ENCODE peak calls at places on chromosomes 16 and 17, in five cellular contexts. R is IMR-90, L is HepG2, W is K562, Y is SK-N-SH. D is an unnamed sample.

GRCh38 chr16:2081685-2082084 is 33.9 kb downstream of the TSC2 start:
- DNase-seq in R (no peak), L (no peak), W (no peak), Y (no peak), D (no peak)

GRCh38 chr17:4477286-4477791 is 21.3 kb upstream of the SPNS2 start:
- DNase-seq in R (no peak), L (no peak), W (no peak), Y (no peak), D (no peak)

GRCh38 chr16:21301168-21301894 is 23.2 kb upstream of the CRYM start:
- DNase-seq in R (peak), L (peak), W (peak), Y (peak), D (peak)

GRCh38 chr17:72434991-72435618 is 314.3 kb downstream of the SOX9 start:
- DNase-seq in R (no peak), L (no peak), W (no peak), Y (no peak), D (no peak)

GRCh38 chr16:5649762-5650445 is 552.3 kb upstream of the EEF2KMT start:
- DNase-seq in R (no peak), L (no peak), W (no peak), Y (no peak), D (no peak)

GRCh38 chr16:3854740-3855139 is 25.8 kb downstream of the CREBBP start:
- DNase-seq in R (no peak), L (no peak), W (no peak), Y (no peak), D (no peak)

GRCh38 chr16:66322174-66322573 is 44.3 kb upstream of the CDH5 start:
- DNase-seq in R (no peak), L (no peak), W (no peak), Y (no peak), D (no peak)

GRCh38 chr17:40341808-40342574 is 22.5 kb downstream of the GJD3 start:
- DNase-seq in R (peak), L (peak), W (peak), Y (peak), D (no peak)

GRCh38 chr17:4162775-4163498 is 19.9 kb downstream of the CYB5D2 start:
- DNase-seq in R (peak), L (no peak), W (no peak), Y (no peak), D (no peak)

GRCh38 chr17:38916771-38917170 is 8.6 kb upstream of the LASP1NB start:
- DNase-seq in R (no peak), L (no peak), W (no peak), Y (no peak), D (no peak)

GRCh38 chr17:38912221-38912813 is 13.1 kb upstream of the LASP1NB start:
- DNase-seq in R (no peak), L (no peak), W (peak), Y (peak), D (no peak)

GRCh38 chr17:38915639-38915995 is 9.8 kb upstream of the LASP1NB start:
- DNase-seq in R (no peak), L (no peak), W (no peak), Y (peak), D (no peak)

GRCh38 chr17:38917259-38917658 is 8.2 kb upstream of the LASP1NB start:
- DNase-seq in R (no peak), L (no peak), W (peak), Y (no peak), D (no peak)

DNA sequence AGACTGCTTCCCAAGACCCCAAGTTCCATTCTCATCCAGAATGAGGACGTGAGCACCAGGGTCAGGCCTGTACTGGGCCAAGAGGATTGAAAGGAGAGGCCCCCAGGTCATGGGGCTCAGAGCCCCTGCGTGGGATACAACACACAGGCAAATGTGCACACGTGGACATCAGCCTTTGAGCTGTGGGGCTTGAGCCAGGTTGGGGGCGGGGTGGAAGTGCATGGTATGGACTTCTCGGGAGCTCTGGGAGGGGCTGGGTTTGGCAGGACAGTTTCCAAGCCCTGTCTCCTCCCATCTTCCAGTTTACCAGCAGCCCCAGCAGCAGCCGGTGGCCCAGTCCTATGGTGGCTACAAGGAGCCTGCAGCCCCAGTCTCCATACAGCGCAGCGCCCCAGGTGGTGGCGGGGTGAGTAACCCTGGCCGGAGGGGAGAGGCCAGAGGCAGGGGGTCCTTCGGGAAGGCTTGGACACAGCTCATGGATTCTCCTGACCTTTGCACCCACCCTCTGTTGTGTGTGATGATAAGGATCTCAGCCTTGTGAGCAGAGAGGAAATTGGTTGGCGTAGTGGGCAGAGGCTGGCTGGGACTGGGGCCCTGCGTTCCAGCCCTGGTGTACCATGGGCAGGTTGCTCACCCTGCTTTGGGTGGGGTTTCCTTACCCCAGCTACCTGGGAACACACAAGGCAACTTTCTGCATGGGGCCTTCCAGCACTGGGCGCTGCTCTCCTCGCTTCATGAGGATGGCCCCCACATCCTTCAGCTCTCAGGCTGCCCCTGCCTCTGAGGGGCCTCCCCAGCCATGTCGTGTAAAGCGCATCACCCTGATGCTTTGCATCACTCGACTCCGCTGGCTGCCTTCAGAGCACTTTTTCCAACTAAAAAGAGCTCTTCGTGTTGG is 10.4 kb upstream of the LASP1NB start:
- DNase-seq in R (no peak), L (peak), W (peak), Y (peak), D (no peak)
- TF ChIP-seq MXI1 in R (no peak), L (peak), W (no peak), Y (no peak), D (no peak)

GRCh38 chr16:86497551-86498021 is 12.7 kb upstream of the FOXF1 start:
- DNase-seq in R (no peak), L (no peak), W (no peak), Y (no peak), D (no peak)
- TF ChIP-seq MXI1 in R (no peak), L (no peak), W (no peak), Y (no peak), D (no peak)

GRCh38 chr17:58960068-58960467 is 146.6 kb downstream of the TRIM37 start:
- DNase-seq in R (peak), L (peak), W (no peak), Y (no peak), D (no peak)
- TF ChIP-seq MXI1 in R (no peak), L (no peak), W (no peak), Y (no peak), D (no peak)

GRCh38 chr17:64315032-64315490 is 52.0 kb upstream of the TEX2 start:
- DNase-seq in R (no peak), L (no peak), W (no peak), Y (no peak), D (no peak)
- TF ChIP-seq MXI1 in R (no peak), L (no peak), W (no peak), Y (no peak), D (no peak)

GRCh38 chr17:78143214-78144145 is 2.7 kb upstream of the C17orf99 start:
- DNase-seq in R (no peak), L (no peak), W (no peak), Y (no peak), D (no peak)
- TF ChIP-seq MXI1 in R (no peak), L (no peak), W (no peak), Y (no peak), D (no peak)

GRCh38 chr17:1467258-1467657 is 11.2 kb upstream of the CRK start:
- DNase-seq in R (no peak), L (no peak), W (no peak), Y (peak), D (no peak)

GRCh38 chr17:1470774-1471462 is 14.9 kb upstream of the CRK start:
- DNase-seq in R (no peak), L (no peak), W (no peak), Y (no peak), D (no peak)

GRCh38 chr17:1470071-1470773 is 14.2 kb upstream of the CRK start:
- DNase-seq in R (no peak), L (no peak), W (no peak), Y (no peak), D (no peak)

GRCh38 chr17:1469231-1469852 is 13.3 kb upstream of the CRK start:
- DNase-seq in R (no peak), L (no peak), W (no peak), Y (no peak), D (no peak)

GRCh38 chr17:1467898-1468492 is 12.0 kb upstream of the CRK start:
- DNase-seq in R (no peak), L (peak), W (no peak), Y (no peak), D (no peak)
- TF ChIP-seq MXI1 in R (no peak), L (peak), W (no peak), Y (no peak), D (no peak)

GRCh38 chr17:50155115-50155819 is 4.8 kb upstream of the PPP1R9B start:
- DNase-seq in R (peak), L (no peak), W (no peak), Y (no peak), D (no peak)
- TF ChIP-seq MXI1 in R (no peak), L (no peak), W (no peak), Y (no peak), D (no peak)

GRCh38 chr17:29109477-29110371 is 66.8 kb downstream of the PIPOX start:
- DNase-seq in R (no peak), L (no peak), W (no peak), Y (no peak), D (no peak)

GRCh38 chr17:29107084-29107483 is 64.1 kb downstream of the PIPOX start:
- DNase-seq in R (no peak), L (no peak), W (no peak), Y (no peak), D (no peak)

GRCh38 chr17:29110372-29110757 is 67.4 kb downstream of the PIPOX start:
- DNase-seq in R (no peak), L (no peak), W (no peak), Y (no peak), D (no peak)

GRCh38 chr17:29108806-29109476 is 66.0 kb downstream of the PIPOX start:
- DNase-seq in R (no peak), L (no peak), W (no peak), Y (no peak), D (no peak)

DNA sequence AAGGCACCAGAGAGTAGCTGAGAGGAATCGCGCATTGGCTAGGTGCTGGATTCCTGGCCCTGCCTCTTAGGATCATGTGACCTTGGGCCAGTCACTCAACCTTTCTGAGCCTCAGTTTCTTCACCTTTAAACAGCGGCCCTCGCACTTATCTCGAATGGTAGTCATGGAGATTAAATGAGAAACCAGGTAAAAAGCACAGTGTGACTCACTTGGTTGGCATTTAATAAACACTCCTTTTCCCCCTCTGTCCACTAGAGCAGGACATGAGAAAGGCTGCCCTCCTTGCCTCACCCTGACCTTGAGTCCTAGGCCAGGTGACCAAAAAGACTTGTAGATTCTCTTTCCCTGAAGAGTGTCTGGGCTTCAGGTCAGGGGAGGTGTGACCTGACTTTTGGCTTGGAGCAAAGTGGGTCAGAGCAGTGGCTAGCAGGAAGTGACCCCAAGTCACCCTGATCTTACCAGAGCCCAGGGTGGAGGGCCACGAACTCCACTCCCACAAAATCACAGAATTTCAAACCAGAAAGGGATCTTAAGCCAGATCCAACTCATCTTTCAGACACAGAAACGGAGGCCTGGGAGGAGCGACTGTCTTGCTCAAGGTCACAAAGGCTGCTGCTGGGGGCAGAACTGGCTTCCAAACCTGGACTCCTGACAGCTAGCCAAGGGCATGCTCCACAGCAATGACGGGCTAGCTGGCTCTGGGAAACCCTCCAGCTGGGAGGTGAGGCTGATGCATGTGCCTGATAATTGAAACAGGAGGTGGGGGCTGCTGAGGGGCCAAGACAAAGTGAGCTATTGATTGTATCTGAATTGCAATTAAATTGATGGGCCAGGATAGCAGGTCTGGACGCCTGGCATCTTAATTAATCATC is 65.2 kb downstream of the PIPOX start:
- DNase-seq in R (no peak), L (peak), W (no peak), Y (peak), D (no peak)
- TF ChIP-seq MXI1 in R (no peak), L (no peak), W (no peak), Y (peak), D (no peak)

GRCh38 chr17:65750678-65751077 is 189.2 kb upstream of the AXIN2 start:
- DNase-seq in R (peak), L (peak), W (no peak), Y (peak), D (peak)
- TF ChIP-seq MXI1 in R (no peak), L (peak), W (no peak), Y (peak), D (no peak)

D was measured in GM12878.